ENCODE peak calls at places on chromosomes 16 and 17, in seven cellular contexts. D is GM12891, T is H1, R is HepG2, P is SK-N-SH, B is GM12878, G is K562. H is an unnamed sample.

GRCh38 chr17:76556759-76557367 is 17.0 kb downstream of the PRCD start:
- DNase-seq in B (no peak), R (peak; percentile 53), D (no peak), T (no peak), G (no peak), P (no peak), H (no peak)

GRCh38 chr17:39325528-39326240 is 75.7 kb downstream of the FBXL20 start:
- DNase-seq in R (no peak), D (no peak), P (no peak), T (no peak), G (peak; percentile 28), B (no peak), H (no peak)

GRCh38 chr16:89700649-89701424 is 668 bp downstream of the SPATA2L start:
- DNase-seq in B (no peak), G (peak; percentile 69), R (peak; percentile 60), P (peak; percentile 74), D (no peak), T (no peak), H (no peak)

GRCh38 chr17:38333635-38334295 is 10.0 kb downstream of the GPR179 start:
- DNase-seq in B (no peak), T (peak; percentile 54), G (peak; percentile 78), R (peak; percentile 53), D (peak; percentile 74), P (peak; percentile 78), H (peak; percentile 52)

GRCh38 chr17:35315283-35315682 is 58.1 kb downstream of the SLFN11 start:
- DNase-seq in R (no peak), B (no peak), P (no peak), D (no peak), G (peak; percentile 21), T (no peak), H (no peak)

GRCh38 chr17:57496382-57496781 is 240.1 kb downstream of the MSI2 start:
- DNase-seq in G (no peak), B (no peak), P (no peak), R (no peak), T (no peak), D (no peak), H (no peak)

GRCh38 chr16:49664221-49665215 is 191.4 kb downstream of the ZNF423 start:
- DNase-seq in B (no peak), D (no peak), R (no peak), P (peak; percentile 92), G (no peak), T (no peak), H (no peak)

GRCh38 chr16:9099131-9099625 is 7.7 kb downstream of the HAPSTR1 start:
- DNase-seq in G (no peak), D (peak; percentile 16), R (peak; percentile 36), B (no peak), P (no peak), T (no peak), H (no peak)

DNA sequence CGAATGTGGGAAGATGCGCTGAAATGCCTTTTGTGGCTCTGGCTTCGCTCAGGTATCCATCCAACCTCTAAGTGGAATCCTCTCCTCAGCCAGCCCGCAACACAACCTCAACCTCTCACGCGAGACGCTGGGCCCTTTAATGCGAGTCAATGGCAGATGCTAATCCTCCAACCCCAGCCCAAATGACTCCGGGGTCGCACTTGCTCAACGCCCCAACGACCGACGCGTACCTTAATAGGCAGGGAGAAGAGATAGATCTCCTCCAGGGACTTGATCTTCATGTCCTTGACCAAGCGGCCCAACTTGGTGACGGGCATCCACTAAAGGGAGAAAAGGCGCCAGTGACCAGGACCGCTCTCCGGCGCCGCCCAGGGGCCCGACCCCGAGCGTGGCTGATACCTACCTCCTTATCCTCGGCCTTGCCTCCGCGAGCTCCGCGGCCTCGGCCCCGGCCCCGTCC is 550 bp downstream of the RPS2 start:
- DNase-seq in P (no peak), B (no peak), R (no peak), D (no peak), G (no peak), T (no peak), H (no peak)
- TF ChIP-seq POLR2AphosphoS5 in P (no peak), B (no peak), R (no peak), D (no peak), G (no peak), T (no peak), H (no peak)

GRCh38 chr16:74724820-74725549 is 24.3 kb upstream of the MLKL start:
- DNase-seq in B (no peak), T (no peak), G (no peak), P (no peak), R (no peak), D (no peak), H (no peak)
- TF ChIP-seq TAF1 in B (no peak), T (no peak), G (no peak), P (no peak), R (no peak), D (no peak), H (no peak)

GRCh38 chr17:59760164-59760563 is 52.7 kb downstream of the VMP1 start:
- DNase-seq in R (no peak), B (no peak), D (no peak), T (no peak), P (no peak), G (no peak), H (no peak)

GRCh38 chr17:59762826-59763374 is 55.4 kb downstream of the VMP1 start:
- DNase-seq in T (no peak), R (no peak), G (no peak), D (no peak), B (no peak), P (no peak), H (no peak)

GRCh38 chr17:59762022-59762825 is 54.8 kb downstream of the VMP1 start:
- DNase-seq in B (no peak), T (no peak), P (no peak), D (no peak), G (no peak), R (no peak), H (no peak)

GRCh38 chr17:59763861-59764260 is 56.4 kb downstream of the VMP1 start:
- DNase-seq in B (no peak), D (no peak), T (no peak), G (no peak), R (peak; percentile 9), P (no peak), H (no peak)

DNA sequence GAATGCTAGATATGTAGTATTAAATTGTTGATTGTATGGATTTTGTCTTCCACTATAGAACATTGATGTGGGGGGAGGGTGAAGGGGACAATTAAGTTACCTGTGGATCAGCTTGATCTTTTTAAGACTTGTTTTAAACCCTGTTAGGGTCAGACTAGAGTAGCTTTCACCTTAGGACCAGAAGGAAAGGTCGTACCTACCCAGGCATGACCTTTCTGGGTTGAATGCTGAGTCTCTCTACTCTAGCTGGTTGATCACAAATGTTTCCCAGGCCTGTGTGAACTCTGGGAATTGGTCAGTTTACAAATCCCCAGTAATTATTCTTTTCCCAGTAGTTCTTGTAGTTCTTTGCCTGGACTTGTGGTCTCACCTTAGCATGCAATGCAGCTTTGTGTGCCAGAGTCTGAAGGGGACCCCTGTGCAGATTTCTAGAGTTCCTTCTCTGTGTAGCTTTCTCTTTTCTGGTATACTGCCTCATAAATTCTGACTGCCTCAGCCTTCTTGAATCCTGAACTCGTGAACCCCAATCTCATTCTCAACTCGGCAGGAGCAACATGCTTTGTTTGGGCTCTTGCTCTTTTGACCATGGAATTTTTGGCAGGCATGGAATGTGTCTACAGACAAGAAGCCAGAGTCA is 54.0 kb downstream of the VMP1 start:
- DNase-seq in G (no peak), B (no peak), T (no peak), R (peak; percentile 92), D (no peak), P (no peak), H (no peak)
- TF ChIP-seq POLR2AphosphoS5 in G (no peak), B (no peak), T (no peak), R (no peak), D (no peak), P (no peak), H (no peak)

DNA sequence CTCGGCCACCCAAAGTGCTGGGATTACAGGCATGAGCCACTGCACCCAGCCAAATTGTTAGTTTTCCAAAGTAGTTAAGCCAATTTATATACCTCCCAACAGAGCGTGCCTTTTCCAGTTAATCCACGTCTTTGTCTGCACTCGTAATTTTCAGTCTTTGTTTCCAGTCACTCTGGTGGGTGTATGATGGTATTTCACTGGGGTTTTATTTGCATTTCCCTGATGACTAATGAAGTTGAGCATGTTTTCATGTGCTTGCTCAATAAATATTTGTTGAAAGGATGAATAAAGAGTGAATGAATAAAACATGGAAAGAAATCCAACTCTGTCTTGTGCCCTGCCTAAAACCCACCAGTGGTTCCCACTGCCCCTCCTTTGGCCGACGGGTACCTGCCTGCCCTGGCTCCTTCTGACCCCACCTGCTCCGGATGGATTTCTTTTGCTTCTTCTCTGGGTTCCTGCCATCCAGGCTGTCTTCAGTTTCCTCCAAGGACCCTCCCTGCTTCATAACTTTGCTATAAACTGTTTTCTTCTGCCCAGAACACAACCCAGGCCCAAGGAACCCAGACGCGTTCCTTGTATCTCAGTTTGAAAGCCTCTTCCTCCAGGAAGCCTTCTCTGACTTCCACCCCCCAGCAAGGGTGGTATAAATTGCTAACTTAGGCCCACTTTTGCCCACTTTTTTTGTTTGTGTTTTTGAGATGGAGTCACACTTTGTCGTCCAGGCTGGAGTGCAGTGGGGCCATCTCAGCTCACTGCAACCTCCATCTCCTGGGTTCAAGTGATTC is 3.0 kb upstream of the ABCC1 start:
- DNase-seq in B (no peak), P (no peak), D (no peak), R (peak; percentile 91), G (no peak), T (no peak), H (no peak)
- TF ChIP-seq TAF1 in B (no peak), P (no peak), D (no peak), R (no peak), G (no peak), T (no peak), H (no peak)

GRCh38 chr17:77887110-77887463 is 71.4 kb upstream of the TNRC6C start:
- DNase-seq in T (no peak), P (no peak), D (no peak), G (no peak), R (no peak), B (no peak), H (no peak)

GRCh38 chr17:77887464-77888241 is 70.8 kb upstream of the TNRC6C start:
- DNase-seq in G (no peak), T (no peak), P (no peak), R (peak; percentile 35), D (peak; percentile 48), B (no peak), H (no peak)

GRCh38 chr17:77885678-77886386 is 72.7 kb upstream of the TNRC6C start:
- DNase-seq in R (no peak), T (no peak), P (no peak), G (no peak), D (no peak), B (no peak), H (no peak)

GRCh38 chr17:77884967-77885641 is 73.4 kb upstream of the TNRC6C start:
- DNase-seq in R (no peak), D (no peak), B (no peak), G (no peak), T (no peak), P (no peak), H (no peak)

GRCh38 chr17:77886387-77886728 is 72.1 kb upstream of the TNRC6C start:
- DNase-seq in G (no peak), T (no peak), B (no peak), P (no peak), D (no peak), R (no peak), H (no peak)
- TF ChIP-seq POLR2AphosphoS5 in G (no peak), T (no peak), B (no peak), P (no peak), D (no peak), R (no peak), H (no peak)